ENCODE peak calls at places on chromosome 18, in four cellular contexts. A, L, G and U are unnamed samples.

GRCh38 chr18:45441110-45441842 is 174.0 kb upstream of the SLC14A2 start:
- DNase-seq in A (no peak), L (peak; percentile 7), G (no peak), U (no peak)

GRCh38 chr18:76466410-76466991 is 28.5 kb downstream of the ZNF516 start:
- DNase-seq in A (no peak), L (no peak), G (no peak), U (no peak)

GRCh38 chr18:54775686-54776085 is 52.6 kb upstream of the RAB27B start:
- DNase-seq in A (peak; percentile 86), L (peak; percentile 81), G (no peak), U (peak; percentile 89)

GRCh38 chr18:50286391-50287027 is 983 bp downstream of the CXXC1 start:
- DNase-seq in A (peak; percentile 67), L (peak; percentile 24), G (no peak), U (no peak)

GRCh38 chr18:50560681-50561629 is 1.1 kb downstream of the MAPK4 start:
- DNase-seq in A (no peak), L (no peak), G (no peak), U (no peak)

GRCh38 chr18:48567388-48567787 is 28.6 kb downstream of the CTIF start:
- DNase-seq in A (no peak), L (no peak), G (no peak), U (no peak)

GRCh38 chr18:36128907-36129299 is 237 bp downstream of the SLC39A6 start:
- DNase-seq in A (no peak), L (no peak), G (no peak), U (no peak)

GRCh38 chr18:77165489-77166415 is 33.2 kb upstream of the MBP start:
- DNase-seq in A (peak; percentile 40), L (peak; percentile 56), G (no peak), U (no peak)

GRCh38 chr18:78293940-78294401 is 685.6 kb upstream of the SALL3 start:
- DNase-seq in A (no peak), L (no peak), G (no peak), U (no peak)

GRCh38 chr18:45110577-45111506 is 430.2 kb downstream of the SETBP1 start:
- DNase-seq in A (peak; percentile 3), L (no peak), G (no peak), U (no peak)

GRCh38 chr18:499351-500229 is 911 bp downstream of the COLEC12 start:
- DNase-seq in A (peak; percentile 93), L (peak; percentile 71), G (no peak), U (no peak)

GRCh38 chr18:79779700-79780190 is 18.0 kb upstream of the KCNG2 start:
- DNase-seq in A (no peak), L (no peak), G (no peak), U (no peak)

GRCh38 chr18:79380816-79381806 is 14.6 kb upstream of the NFATC1 start:
- DNase-seq in A (peak; percentile 49), L (peak; percentile 37), G (peak; percentile 79), U (no peak)

GRCh38 chr18:55097406-55098170 is 138.3 kb upstream of the CCDC68 start:
- DNase-seq in A (peak; percentile 54), L (peak; percentile 72), G (no peak), U (peak; percentile 26)

GRCh38 chr18:45059695-45060094 is 379.0 kb downstream of the SETBP1 start:
- DNase-seq in A (peak; percentile 77), L (peak; percentile 85), G (no peak), U (no peak)

GRCh38 chr18:38805256-38805655 is 1239.7 kb upstream of the CELF4 start:
- DNase-seq in A (no peak), L (no peak), G (no peak), U (no peak)

GRCh38 chr18:36850527-36851201 is 21.7 kb downstream of the KIAA1328 start:
- DNase-seq in A (peak; percentile 94), L (peak; percentile 85), G (no peak), U (no peak)

GRCh38 chr18:62867521-62867920 is 152.2 kb downstream of the PHLPP1 start:
- DNase-seq in A (no peak), L (no peak), G (no peak), U (no peak)

GRCh38 chr18:79877163-79878091 is 74.0 kb downstream of the SLC66A2 start:
- DNase-seq in A (no peak), L (no peak), G (no peak), U (no peak)

GRCh38 chr18:32455346-32455745 is 15.3 kb downstream of the GAREM1 start:
- DNase-seq in A (no peak), L (no peak), G (no peak), U (no peak)

GRCh38 chr18:50545936-50546335 is 14.0 kb upstream of the MAPK4 start:
- DNase-seq in A (no peak), L (no peak), G (no peak), U (no peak)

GRCh38 chr18:50982802-50983179 is 15.0 kb downstream of the ELAC1 start:
- DNase-seq in A (no peak), L (peak; percentile 25), G (no peak), U (no peak)

GRCh38 chr18:60966876-60967275 is 366.4 kb upstream of the CDH20 start:
- DNase-seq in A (no peak), L (peak; percentile 16), G (no peak), U (no peak)

GRCh38 chr18:35789543-35789942 is 182.9 kb upstream of the RMP24 start:
- DNase-seq in A (no peak), L (no peak), G (no peak), U (no peak)

GRCh38 chr18:59996370-59996966 is 96.7 kb downstream of the PMAIP1 start:
- DNase-seq in A (peak; percentile 52), L (peak; percentile 66), G (no peak), U (no peak)

GRCh38 chr18:24727685-24728084 is 267.2 kb downstream of the HRH4 start:
- DNase-seq in A (no peak), L (no peak), G (no peak), U (no peak)

GRCh38 chr18:47754311-47755101 is 176.0 kb downstream of the SMAD2 start:
- DNase-seq in A (peak; percentile 25), L (no peak), G (peak; percentile 55), U (no peak)

GRCh38 chr18:10482985-10483949 is 28.8 kb downstream of the APCDD1 start:
- DNase-seq in A (no peak), L (no peak), G (no peak), U (no peak)

GRCh38 chr18:28088477-28088876 is 88.5 kb downstream of the CDH2 start:
- DNase-seq in A (no peak), L (no peak), G (no peak), U (no peak)

GRCh38 chr18:75588412-75588811 is 160.9 kb upstream of the SMIM21 start:
- DNase-seq in A (no peak), L (no peak), G (no peak), U (no peak)

GRCh38 chr18:29496276-29496675 is 1319.3 kb upstream of the CDH2 start:
- DNase-seq in A (no peak), L (no peak), G (no peak), U (no peak)

GRCh38 chr18:8766576-8767253 is 61.4 kb downstream of the MTCL1 start:
- DNase-seq in A (no peak), L (no peak), G (no peak), U (no peak)

GRCh38 chr18:79496237-79496977 is 100.7 kb downstream of the NFATC1 start:
- DNase-seq in A (no peak), L (no peak), G (no peak), U (no peak)

GRCh38 chr18:63917831-63918230 is 10.1 kb downstream of the SERPINB10 start:
- DNase-seq in A (no peak), L (no peak), G (no peak), U (no peak)

GRCh38 chr18:79624356-79624961 is 55.1 kb upstream of the CTDP1 start:
- DNase-seq in A (no peak), L (no peak), G (no peak), U (no peak)